ENCODE peak calls at places on chromosome 9, in ten cellular contexts. P is cardiac muscle cell, T is IMR-90, H is heart right ventricle, V is adrenal gland, E is prostate gland, R is mammary epithelial cell, O is tibial artery, U is breast epithelium, G is upper lobe of right lung. W is an unnamed sample.

GRCh38 chr9:127955294-127956015 is 17.8 kb upstream of the DPM2 start:
- DNase-seq in P (no peak), T (peak), H (peak), V (peak), E (peak), R (peak), O (no peak), U (peak), G (peak), W (no peak)

GRCh38 chr9:71131145-71131544 is 9.7 kb upstream of the TRPM3 start:
- DNase-seq in P (no peak), T (no peak), H (no peak), V (no peak), E (no peak), R (no peak), O (no peak), U (no peak), G (no peak), W (no peak)

GRCh38 chr9:85740821-85741111 is 988 bp downstream of the AGTPBP1 start:
- DNase-seq in P (no peak), T (peak), H (no peak), V (no peak), E (no peak), R (no peak), O (no peak), U (no peak), G (no peak), W (no peak)

GRCh38 chr9:4718911-4719310 is 22.1 kb downstream of the AK3 start:
- DNase-seq in P (no peak), T (no peak), H (no peak), V (no peak), E (no peak), R (no peak), O (no peak), U (no peak), G (no peak), W (no peak)

GRCh38 chr9:87699835-87700234 is 26.1 kb upstream of the CTSL start:
- DNase-seq in P (no peak), T (no peak), H (no peak), V (no peak), E (no peak), R (peak), O (no peak), U (no peak), G (no peak), W (no peak)

GRCh38 chr9:13431137-13431536 is 151.6 kb upstream of the MPDZ start:
- DNase-seq in P (no peak), T (no peak), H (no peak), V (no peak), E (no peak), R (no peak), O (no peak), U (no peak), G (no peak), W (no peak)

GRCh38 chr9:133377721-133378216 is 1.6 kb downstream of the STKLD1 start:
- DNase-seq in P (no peak), T (peak), H (no peak), V (no peak), E (no peak), R (peak), O (no peak), U (no peak), G (no peak), W (no peak)

GRCh38 chr9:129027685-129028191 is 393 bp downstream of the SH3GLB2 start:
- DNase-seq in P (no peak), T (no peak), H (peak), V (peak), E (no peak), R (peak), O (peak), U (peak), G (no peak), W (peak)

GRCh38 chr9:113996531-113997001 is 81.5 kb downstream of the AMBP start:
- DNase-seq in P (no peak), T (no peak), H (no peak), V (peak), E (no peak), R (no peak), O (no peak), U (no peak), G (no peak), W (peak)

GRCh38 chr9:128393171-128393761 is 22.1 kb downstream of the URM1 start:
- DNase-seq in P (peak), T (no peak), H (no peak), V (no peak), E (no peak), R (no peak), O (no peak), U (no peak), G (no peak), W (no peak)

GRCh38 chr9:106862946-106863740 is at the start of gene ZNF462:
- DNase-seq in P (peak), T (peak), H (peak), V (peak), E (peak), R (peak), O (no peak), U (peak), G (no peak), W (peak)

GRCh38 chr9:124419832-124420489 is 4.7 kb upstream of the PSMB7 start:
- DNase-seq in P (no peak), T (no peak), H (no peak), V (no peak), E (no peak), R (no peak), O (no peak), U (no peak), G (no peak), W (no peak)

GRCh38 chr9:124420991-124421543 is 5.8 kb upstream of the PSMB7 start:
- DNase-seq in P (no peak), T (peak), H (no peak), V (peak), E (no peak), R (no peak), O (no peak), U (no peak), G (no peak), W (no peak)

GRCh38 chr9:124423155-124423554 is 7.9 kb upstream of the PSMB7 start:
- DNase-seq in P (no peak), T (no peak), H (no peak), V (no peak), E (no peak), R (no peak), O (no peak), U (no peak), G (no peak), W (no peak)

GRCh38 chr9:124426361-124426760 is 11.1 kb upstream of the PSMB7 start:
- DNase-seq in P (no peak), T (no peak), H (no peak), V (peak), E (no peak), R (no peak), O (no peak), U (no peak), G (no peak), W (no peak)

GRCh38 chr9:124423591-124423990 is 8.3 kb upstream of the PSMB7 start:
- DNase-seq in P (no peak), T (no peak), H (no peak), V (peak), E (no peak), R (no peak), O (no peak), U (no peak), G (no peak), W (no peak)
- H3K4me3 ChIP-seq in P (no peak), T (no peak), H (no peak), V (no peak), E (no peak), R (no peak), O (no peak), U (no peak), G (no peak), W (no peak)

DNA sequence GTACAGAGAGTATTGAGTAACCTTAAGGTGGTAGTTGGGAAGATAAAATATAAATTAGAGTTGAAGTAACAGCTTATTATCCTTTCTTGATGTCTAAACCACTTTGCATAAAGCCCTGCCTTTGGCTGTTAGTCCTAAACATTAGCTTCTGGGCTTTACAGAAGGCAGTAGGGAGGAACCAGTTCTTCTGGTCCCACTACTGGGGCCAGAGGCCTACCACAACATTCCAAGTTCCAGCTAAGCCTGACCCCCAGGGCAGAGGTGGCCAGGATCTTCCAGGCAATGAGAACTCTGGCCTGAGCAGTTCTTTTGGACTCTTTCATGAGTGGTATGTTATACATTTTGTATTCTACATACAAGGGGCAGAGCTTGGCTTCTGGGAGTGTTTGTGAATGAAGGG is 26.1 kb downstream of the DNAI1 start:
- DNase-seq in P (no peak), T (no peak), H (no peak), V (no peak), E (no peak), R (no peak), O (no peak), U (no peak), G (no peak), W (no peak)
- H3K27ac ChIP-seq in P (no peak), T (no peak), H (no peak), V (no peak), E (no peak), R (no peak), O (no peak), U (peak), G (no peak), W (no peak)

DNA sequence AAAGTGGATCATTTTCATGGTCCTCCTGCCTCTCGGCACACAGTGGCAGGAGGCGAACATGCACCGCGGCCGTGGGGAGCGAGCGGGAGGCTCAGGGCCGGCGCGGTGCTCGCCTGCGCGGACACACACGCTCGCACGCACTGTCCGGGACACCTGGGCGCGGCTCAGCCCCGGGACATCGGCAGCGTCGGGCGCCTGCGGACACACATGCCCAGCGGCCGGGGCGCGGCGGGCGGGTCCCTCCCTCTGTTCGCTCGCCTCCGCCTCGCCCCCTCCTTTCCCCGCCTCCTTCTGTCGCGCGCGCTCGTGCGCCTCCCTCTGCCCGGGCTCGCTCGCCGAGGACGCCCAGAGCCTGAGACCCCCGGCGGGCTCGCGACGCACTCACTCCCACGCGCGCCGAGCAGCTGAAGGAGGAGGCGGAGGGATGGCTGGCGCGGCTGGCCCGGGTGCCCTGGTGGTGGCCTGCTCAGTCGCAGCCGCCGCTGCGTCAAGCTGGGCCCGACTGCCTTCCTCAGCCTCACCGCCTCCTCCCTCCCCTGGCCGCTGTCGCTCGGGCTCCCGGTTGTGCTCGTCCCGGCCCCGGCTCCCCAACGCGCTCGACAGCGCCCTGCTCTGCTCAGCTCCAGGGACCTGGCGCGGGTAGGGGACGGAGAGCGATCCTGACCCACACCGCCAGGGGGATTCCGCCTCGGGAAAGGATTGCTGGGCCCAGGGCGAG is at the start of gene FRMD3:
- DNase-seq in P (peak), T (peak), H (peak), V (peak), E (peak), R (peak), O (peak), U (peak), G (peak), W (peak)
- TF ChIP-seq CTCF in P (peak), T (peak), H (peak), V (peak), E (peak), R (peak), O (peak), U (peak), G (peak), W (peak)

GRCh38 chr9:97511762-97512429 is 10.4 kb downstream of the TMOD1 start:
- DNase-seq in P (no peak), T (no peak), H (no peak), V (no peak), E (no peak), R (peak), O (no peak), U (no peak), G (no peak), W (peak)
- H3K4me3 ChIP-seq in P (no peak), T (no peak), H (no peak), V (no peak), E (no peak), R (no peak), O (no peak), U (no peak), G (no peak), W (no peak)

DNA sequence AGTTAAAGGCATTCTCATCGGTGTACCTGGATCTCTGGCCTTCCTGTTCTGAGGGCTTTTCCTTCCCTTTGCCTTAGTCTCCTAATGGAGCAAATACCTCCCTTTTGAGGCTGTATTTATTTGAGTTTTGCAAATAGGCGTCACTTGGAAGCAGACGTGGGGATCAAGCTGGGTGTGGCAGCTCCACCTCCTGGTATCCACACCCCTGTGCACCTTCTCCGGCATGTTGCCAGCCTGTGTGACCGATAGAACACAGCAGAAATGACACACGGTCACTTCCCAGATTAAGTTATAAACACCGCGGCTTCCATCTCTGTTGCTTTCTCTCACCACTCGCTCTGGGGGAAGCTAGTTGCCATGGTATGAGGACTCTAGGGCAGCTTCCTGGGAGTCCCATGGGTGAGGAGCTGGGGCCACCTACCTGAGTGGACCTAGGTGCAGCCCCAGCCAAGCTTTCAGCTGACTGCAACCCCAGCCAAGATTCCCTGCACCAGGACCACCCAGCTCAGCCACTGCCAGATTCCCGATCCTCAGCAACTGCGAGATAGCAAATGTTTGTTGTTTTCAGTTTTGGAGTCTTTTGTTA is 214.4 kb upstream of the MVB12B start:
- DNase-seq in P (no peak), T (no peak), H (no peak), V (no peak), E (no peak), R (no peak), O (no peak), U (no peak), G (peak), W (no peak)
- H3K27ac ChIP-seq in P (no peak), T (no peak), H (no peak), V (no peak), E (no peak), R (no peak), O (no peak), U (no peak), G (no peak), W (no peak)

GRCh38 chr9:110142868-110143866 is 64.8 kb downstream of the C9orf152 start:
- DNase-seq in P (peak), T (no peak), H (no peak), V (no peak), E (no peak), R (no peak), O (no peak), U (no peak), G (no peak), W (no peak)
- TF ChIP-seq CTCF in P (peak), T (peak), H (no peak), V (no peak), E (no peak), R (no peak), O (no peak), U (no peak), G (peak), W (no peak)

GRCh38 chr9:18348086-18348485 is 125.9 kb upstream of the ADAMTSL1 start:
- DNase-seq in P (no peak), T (no peak), H (no peak), V (no peak), E (no peak), R (no peak), O (no peak), U (no peak), G (no peak), W (no peak)
- H3K4me3 ChIP-seq in P (no peak), T (no peak), H (no peak), V (no peak), E (no peak), R (no peak), O (no peak), U (no peak), G (no peak), W (no peak)